ENCODE peak calls at places on chromosomes 16 and 17, in seven cellular contexts. X is HuH-7.5; T is GM04504; K is caudate nucleus; Y is stimulated activated CD4-positive, alpha-beta T cell treated with anti-CD3 and anti-CD28 coated beads, Interleukin-12 subunit alpha, Interleukin-12 subunit beta, amount 100 ng/mL, for 4 hours; Z is NCI-H460; E is NCI-H226. J is an unnamed sample.

GRCh38 chr17:2398655-2399571 is 1.9 kb downstream of the MNT start:
- DNase-seq in X (peak; percentile 49), T (peak; percentile 60), K (peak; percentile 73), Y (peak; percentile 57), Z (peak; percentile 51), E (peak; percentile 79), J (no peak)

GRCh38 chr16:79991918-79992317 is 391.4 kb upstream of the MAF start:
- DNase-seq in X (no peak), T (no peak), K (no peak), Y (no peak), Z (no peak), E (no peak), J (no peak)

GRCh38 chr17:42937712-42938596 is 26.3 kb downstream of the AARSD1 start:
- DNase-seq in X (peak; percentile 49), T (peak; percentile 25), K (peak; percentile 8), Y (no peak), Z (peak; percentile 49), E (peak; percentile 37), J (peak; percentile 40)

GRCh38 chr16:57471209-57471608 is 8.7 kb downstream of the POLR2C start:
- DNase-seq in X (no peak), T (no peak), K (no peak), Y (no peak), Z (no peak), E (no peak), J (no peak)

GRCh38 chr16:49856741-49857330 is 924 bp upstream of the ZNF423 start:
- DNase-seq in X (peak; percentile 88), T (peak; percentile 36), K (peak; percentile 72), Y (peak; percentile 13), Z (peak; percentile 52), E (peak; percentile 70), J (peak; percentile 10)

GRCh38 chr16:27127293-27127692 is 60.6 kb downstream of the C16orf82 start:
- DNase-seq in X (no peak), T (peak; percentile 25), K (no peak), Y (no peak), Z (no peak), E (no peak), J (no peak)

GRCh38 chr16:51825740-51826139 is 674.7 kb upstream of the SALL1 start:
- DNase-seq in X (no peak), T (no peak), K (no peak), Y (no peak), Z (no peak), E (no peak), J (no peak)

GRCh38 chr17:76354747-76355310 is 1.1 kb upstream of the PRPSAP1 start:
- DNase-seq in X (no peak), T (no peak), K (no peak), Y (no peak), Z (no peak), E (no peak), J (no peak)

GRCh38 chr16:53821487-53821886 is 117.5 kb downstream of the FTO start:
- DNase-seq in X (no peak), T (no peak), K (no peak), Y (no peak), Z (no peak), E (peak; percentile 74), J (no peak)

GRCh38 chr16:11384184-11384955 is 39.1 kb downstream of the RMI2 start:
- DNase-seq in X (no peak), T (no peak), K (no peak), Y (no peak), Z (no peak), E (no peak), J (no peak)

GRCh38 chr16:81625544-81626152 is 153.4 kb upstream of the PLCG2 start:
- DNase-seq in X (no peak), T (no peak), K (peak; percentile 63), Y (no peak), Z (no peak), E (peak; percentile 48), J (no peak)